ENCODE peak calls at places on chromosomes 11 and 22, in six cellular contexts. Y is HCT116, A is H1, D is GM12878, H is K562, E is HepG2. O is an unnamed sample.

GRCh38 chr11:1737080-1737757 is 13.2 kb downstream of the IFITM10 start:
- DNase-seq in E (no peak), H (no peak), A (no peak), Y (no peak), D (no peak), O (no peak)

GRCh38 chr11:17263803-17264202 is 12.7 kb upstream of the NUCB2 start:
- DNase-seq in Y (no peak), D (no peak), A (no peak), E (no peak), H (no peak), O (no peak)

GRCh38 chr11:32531528-32531927 is 52.1 kb upstream of the EIF3M start:
- DNase-seq in D (no peak), A (no peak), H (no peak), Y (no peak), E (no peak), O (no peak)

GRCh38 chr22:23574371-23574811 is 5.7 kb downstream of the IGLL1 start:
- DNase-seq in D (no peak), H (no peak), Y (no peak), E (no peak), A (no peak), O (no peak)

GRCh38 chr11:12088047-12088481 is 22.3 kb upstream of the MICAL2 start:
- DNase-seq in E (no peak), H (peak; percentile 42), Y (no peak), D (no peak), A (no peak), O (no peak)

GRCh38 chr11:19978668-19979518 is 181.4 kb downstream of the DBX1 start:
- DNase-seq in H (peak; percentile 27), Y (peak; percentile 65), E (peak; percentile 88), D (peak; percentile 40), A (no peak), O (no peak)

GRCh38 chr22:25120093-25120561 is 79.5 kb upstream of the CRYBB3 start:
- DNase-seq in D (no peak), A (no peak), H (no peak), E (peak; percentile 92), Y (peak; percentile 79), O (no peak)

GRCh38 chr11:86274503-86274902 is 27.5 kb upstream of the HIKESHI start:
- DNase-seq in A (no peak), H (peak; percentile 26), E (peak; percentile 5), D (no peak), Y (no peak), O (no peak)

GRCh38 chr11:126431401-126432064 is 76.0 kb downstream of the ST3GAL4 start:
- DNase-seq in D (no peak), H (no peak), A (no peak), E (peak; percentile 27), Y (no peak), O (no peak)

GRCh38 chr11:123122341-123122740 is 60.4 kb upstream of the HSPA8 start:
- DNase-seq in D (no peak), Y (no peak), H (no peak), E (no peak), A (no peak), O (no peak)

GRCh38 chr11:91299980-91300379 is 924.6 kb upstream of the FAT3 start:
- DNase-seq in A (no peak), Y (no peak), E (no peak), D (peak; percentile 19), H (no peak), O (no peak)

GRCh38 chr11:74427377-74427776 is 29.1 kb upstream of the PGM2L1 start:
- DNase-seq in E (no peak), A (no peak), Y (no peak), D (no peak), H (no peak), O (no peak)

GRCh38 chr22:49334976-49335375 is 492.7 kb downstream of the BRD1 start:
- DNase-seq in D (no peak), A (no peak), Y (no peak), H (no peak), E (no peak), O (no peak)

GRCh38 chr11:30879322-30880020 is 293.3 kb upstream of the MPPED2 start:
- DNase-seq in A (no peak), D (no peak), H (no peak), E (no peak), Y (no peak), O (no peak)

GRCh38 chr11:128294685-128295079 is 292.7 kb downstream of the ETS1 start:
- DNase-seq in H (no peak), Y (no peak), D (no peak), A (no peak), E (no peak), O (no peak)

GRCh38 chr22:48786679-48786996 is 1041.0 kb downstream of the BRD1 start:
- DNase-seq in H (no peak), A (no peak), E (no peak), Y (no peak), D (no peak), O (no peak)

GRCh38 chr22:31818481-31819392 is 64.9 kb downstream of the DEPDC5 start:
- DNase-seq in H (no peak), D (no peak), E (no peak), Y (no peak), A (no peak), O (no peak)

GRCh38 chr22:46574993-46575914 is 37.8 kb upstream of the CELSR1 start:
- DNase-seq in E (peak; percentile 84), Y (peak; percentile 46), D (no peak), H (no peak), A (no peak), O (no peak)

GRCh38 chr11:35734669-35735068 is 72.1 kb downstream of the TRIM44 start:
- DNase-seq in D (no peak), H (no peak), A (no peak), E (peak; percentile 80), Y (no peak), O (no peak)

GRCh38 chr22:44549021-44549420 is 51.0 kb upstream of the RTL6 start:
- DNase-seq in E (no peak), H (no peak), Y (no peak), A (no peak), D (no peak), O (no peak)

GRCh38 chr22:44549701-44550100 is 51.7 kb upstream of the RTL6 start:
- DNase-seq in A (no peak), E (no peak), Y (no peak), D (no peak), H (no peak), O (no peak)

GRCh38 chr22:44554411-44554810 is 56.4 kb upstream of the RTL6 start:
- DNase-seq in Y (no peak), E (no peak), H (no peak), A (no peak), D (no peak), O (no peak)

GRCh38 chr22:44547371-44547770 is 49.3 kb upstream of the RTL6 start:
- DNase-seq in H (no peak), E (no peak), A (no peak), D (no peak), Y (no peak), O (no peak)

GRCh38 chr22:44550666-44551491 is 52.8 kb upstream of the RTL6 start:
- DNase-seq in A (no peak), H (no peak), D (peak; percentile 9), E (no peak), Y (no peak), O (no peak)
- H3K4me3 ChIP-seq in A (no peak overlapping the region), H (no peak overlapping the region), D (no peak overlapping the region), E (no peak overlapping the region), Y (no peak overlapping the region), O (no peak overlapping the region)

GRCh38 chr11:119991022-119991404 is 146.9 kb downstream of the TRIM29 start:
- DNase-seq in H (no peak), E (no peak), A (no peak), D (no peak), Y (no peak), O (no peak)

GRCh38 chr11:119989422-119989821 is 148.5 kb downstream of the TRIM29 start:
- DNase-seq in A (no peak), E (no peak), H (no peak), D (no peak), Y (no peak), O (no peak)

GRCh38 chr11:119991669-119992068 is 146.2 kb downstream of the TRIM29 start:
- DNase-seq in A (no peak), H (no peak), Y (no peak), D (no peak), E (no peak), O (no peak)

GRCh38 chr11:119992171-119993051 is 145.5 kb downstream of the TRIM29 start:
- DNase-seq in E (no peak), H (no peak), D (no peak), A (no peak), Y (no peak), O (no peak)

GRCh38 chr11:119990306-119991021 is 147.4 kb downstream of the TRIM29 start:
- DNase-seq in H (no peak), Y (no peak), D (no peak), A (no peak), E (no peak), O (no peak)
- TF ChIP-seq YY1 in H (no peak), Y (no peak), D (no peak), A (no peak), E (no peak), O (no peak)

GRCh38 chr11:64251722-64251985 is 324 bp downstream of the PLCB3 start:
- DNase-seq in E (no peak), A (no peak), D (no peak), Y (no peak), H (no peak), O (no peak)

GRCh38 chr11:64253043-64253442 is 1.7 kb downstream of the PLCB3 start:
- DNase-seq in E (no peak), H (no peak), D (no peak), A (no peak), Y (no peak), O (no peak)

GRCh38 chr11:64253481-64253880 is 2.2 kb downstream of the PLCB3 start:
- DNase-seq in Y (no peak), A (no peak), D (no peak), H (no peak), E (no peak), O (no peak)

GRCh38 chr11:64250875-64251721 is at the start of gene PLCB3:
- DNase-seq in H (peak; percentile 84), Y (no peak), A (no peak), E (no peak), D (no peak), O (no peak)

GRCh38 chr11:64251986-64252837 is 882 bp downstream of the PLCB3 start:
- DNase-seq in H (peak; percentile 75), Y (no peak), D (no peak), A (no peak), E (no peak), O (no peak)
- TF ChIP-seq ZNF274 in H (no peak), Y (no peak), D (no peak), A (no peak), E (peak; percentile 1), O (no peak)

GRCh38 chr22:18057568-18058209 is 20.1 kb upstream of the PEX26 start:
- DNase-seq in H (peak; percentile 34), Y (peak; percentile 61), A (no peak), E (peak; percentile 63), D (peak; percentile 68), O (no peak)

GRCh38 chr22:18056802-18057474 is 20.9 kb upstream of the PEX26 start:
- DNase-seq in H (no peak), Y (no peak), A (no peak), E (no peak), D (peak; percentile 56), O (no peak)

GRCh38 chr22:18058770-18059169 is 19.0 kb upstream of the PEX26 start:
- DNase-seq in H (no peak), E (no peak), Y (no peak), D (no peak), A (no peak), O (no peak)

GRCh38 chr22:18055619-18056160 is 22.1 kb upstream of the PEX26 start:
- DNase-seq in E (no peak), D (no peak), Y (no peak), A (no peak), H (no peak), O (no peak)

GRCh38 chr22:18056161-18056666 is 21.6 kb upstream of the PEX26 start:
- DNase-seq in H (peak; percentile 31), A (no peak), Y (no peak), D (no peak), E (peak; percentile 77), O (no peak)
- H3K4me3 ChIP-seq in H (no peak overlapping the region), A (no peak overlapping the region), Y (no peak overlapping the region), D (no peak overlapping the region), E (no peak overlapping the region), O (no peak overlapping the region)

O was measured in NT2/D1.